ENCODE peak calls at places on chromosomes 16 and 17, in eight cellular contexts. Y is NCI-H82; Q is HFFc6; C is cardiac muscle cell; I is transverse colon; W is posterior vena cava; O is NCI-H510A treated with DMSO at 0.1 percent for 48 hours; P is effector memory CD8-positive, alpha-beta T cell. G is an unnamed sample.

GRCh38 chr16:82311528-82311927 is 141.5 kb upstream of the MPHOSPH6 start:
- DNase-seq in Q (no peak), C (no peak), I (no peak), P (no peak), O (no peak), W (no peak), Y (no peak), G (no peak)

GRCh38 chr16:23504453-23505179 is 5.7 kb downstream of the GGA2 start:
- DNase-seq in O (no peak), I (peak), C (peak), W (peak), Y (no peak), P (peak), Q (peak), G (peak)

GRCh38 chr16:83533193-83533592 is 274.6 kb upstream of the HSBP1 start:
- DNase-seq in Q (no peak), C (no peak), O (peak), I (no peak), Y (no peak), P (no peak), W (no peak), G (peak)

GRCh38 chr16:590165-590874 is 454 bp downstream of the RAB40C start:
- DNase-seq in C (peak), O (no peak), I (no peak), P (no peak), W (no peak), Q (no peak), Y (no peak), G (no peak)

GRCh38 chr17:80774146-80774545 is 217.5 kb upstream of the CHMP6 start:
- DNase-seq in P (no peak), Q (no peak), W (peak), C (no peak), O (peak), Y (no peak), I (no peak), G (no peak)

GRCh38 chr16:1500465-1501150 is 7.4 kb downstream of the TELO2 start:
- DNase-seq in Y (no peak), I (no peak), P (no peak), O (no peak), C (no peak), W (no peak), Q (no peak), G (no peak)

GRCh38 chr16:68539704-68540370 is 746 bp downstream of the ZFP90 start:
- DNase-seq in W (no peak), Y (peak), P (peak), Q (no peak), I (no peak), C (no peak), O (no peak), G (no peak)

GRCh38 chr16:75483222-75483621 is 12.0 kb downstream of the CHST6 start:
- DNase-seq in Q (peak), Y (no peak), W (no peak), O (no peak), P (no peak), C (no peak), I (no peak), G (no peak)

GRCh38 chr16:2275476-2276450 is 7.8 kb upstream of the RNPS1 start:
- DNase-seq in O (no peak), W (no peak), C (no peak), Q (no peak), Y (no peak), P (no peak), I (no peak), G (no peak)

GRCh38 chr16:28090646-28091377 is 27.3 kb upstream of the GSG1L start:
- DNase-seq in W (peak), I (no peak), C (no peak), Q (peak), O (no peak), Y (peak), P (no peak), G (peak)

GRCh38 chr17:42623732-42624596 is 14.5 kb downstream of the TUBG1 start:
- DNase-seq in Y (no peak), I (peak), P (no peak), Q (no peak), W (no peak), O (peak), C (no peak), G (no peak)

GRCh38 chr16:8868272-8869211 is at the start of gene CARHSP1:
- DNase-seq in Y (peak), I (peak), W (peak), Q (peak), O (peak), C (peak), P (peak), G (peak)

GRCh38 chr17:55820675-55821074 is 69.8 kb downstream of the PCTP start:
- DNase-seq in W (no peak), O (no peak), Y (no peak), P (no peak), I (no peak), C (no peak), Q (no peak), G (no peak)

GRCh38 chr17:81322271-81323082 is 27.4 kb upstream of the SLC38A10 start:
- DNase-seq in C (no peak), Q (no peak), I (no peak), W (no peak), P (no peak), O (no peak), Y (peak), G (no peak)

GRCh38 chr16:30786115-30786935 is 680 bp downstream of the ZNF629 start:
- DNase-seq in W (peak), C (peak), I (peak), Y (peak), O (no peak), Q (peak), P (no peak), G (no peak)

GRCh38 chr17:66331038-66331816 is 28.8 kb downstream of the PRKCA start:
- DNase-seq in I (no peak), Y (no peak), W (no peak), Q (no peak), O (no peak), C (no peak), P (no peak), G (no peak)

GRCh38 chr17:45103269-45103795 is 29.0 kb downstream of the PLCD3 start:
- DNase-seq in C (no peak), I (no peak), W (no peak), Q (no peak), Y (no peak), O (no peak), P (no peak), G (no peak)

GRCh38 chr16:27747946-27748345 is 198.0 kb downstream of the KATNIP start:
- DNase-seq in O (no peak), I (no peak), W (no peak), P (no peak), Y (no peak), Q (no peak), C (no peak), G (no peak)

GRCh38 chr17:79131274-79131635 is 56.6 kb downstream of the ENGASE start:
- DNase-seq in C (no peak), I (no peak), P (no peak), Q (no peak), W (no peak), Y (no peak), O (no peak), G (no peak)

GRCh38 chr17:7476474-7476873 is 3.0 kb downstream of the ZBTB4 start:
- DNase-seq in C (no peak), I (no peak), Q (peak), O (no peak), W (no peak), Y (no peak), P (no peak), G (no peak)

GRCh38 chr17:61750656-61751055 is 112.7 kb downstream of the BRIP1 start:
- DNase-seq in C (no peak), Y (no peak), I (no peak), P (no peak), O (no peak), W (no peak), Q (no peak), G (no peak)

GRCh38 chr17:10574324-10574723 is 24.9 kb upstream of the MYH2 start:
- DNase-seq in C (no peak), P (no peak), O (no peak), Q (no peak), I (no peak), Y (no peak), W (no peak), G (no peak)

GRCh38 chr17:37490638-37491614 is 1.2 kb downstream of the DUSP14 start:
- DNase-seq in P (no peak), O (no peak), I (peak), Q (peak), Y (peak), C (peak), W (no peak), G (peak)

GRCh38 chr16:84806256-84806889 is 13.4 kb upstream of the CRISPLD2 start:
- DNase-seq in Y (no peak), O (no peak), I (no peak), Q (peak), W (no peak), P (no peak), C (no peak), G (no peak)

GRCh38 chr17:39513256-39513655 is 52.0 kb downstream of the CDK12 start:
- DNase-seq in P (no peak), C (no peak), I (no peak), O (no peak), W (no peak), Y (no peak), Q (no peak), G (no peak)

GRCh38 chr17:82023447-82024241 is 539 bp downstream of the LRRC45 start:
- DNase-seq in O (peak), Q (no peak), C (peak), P (no peak), I (peak), Y (peak), W (no peak), G (no peak)

GRCh38 chr16:55628306-55628968 is 27.4 kb upstream of the SLC6A2 start:
- DNase-seq in O (no peak), W (no peak), I (no peak), Q (no peak), C (no peak), P (no peak), Y (no peak), G (no peak)

GRCh38 chr16:81585785-81586184 is 141.2 kb downstream of the CMIP start:
- DNase-seq in Q (no peak), W (no peak), Y (peak), P (no peak), O (peak), C (peak), I (no peak), G (no peak)

GRCh38 chr17:30005709-30006320 is 64.4 kb downstream of the EFCAB5 start:
- DNase-seq in C (peak), I (no peak), W (no peak), Y (no peak), P (no peak), Q (no peak), O (no peak), G (no peak)

GRCh38 chr17:67413399-67413798 is 36.3 kb downstream of the PITPNC1 start:
- DNase-seq in Y (no peak), C (no peak), Q (no peak), W (no peak), P (no peak), I (no peak), O (no peak), G (no peak)

GRCh38 chr17:19418312-19418992 is 7.4 kb downstream of the RNF112 start:
- DNase-seq in O (no peak), W (no peak), P (no peak), I (no peak), C (no peak), Y (no peak), Q (peak), G (no peak)